ENCODE peak calls at places on chromosome 15, in five cellular contexts. One of them, this sample, is unnamed.

GRCh38 chr15:36371509-36371908 is 207.9 kb upstream of the CDIN1 start:
- DNase-seq in kidney: no peak
- DNase-seq in germinal center: no peak
- DNase-seq in T-cell: no peak
- DNase-seq in body of pancreas: no peak
- DNase-seq in this sample: no peak

GRCh38 chr15:84033793-84034553 is 201.6 kb upstream of the GOLGA6L4 start:
- DNase-seq in kidney: no peak
- DNase-seq in germinal center: no peak
- DNase-seq in T-cell: no peak
- DNase-seq in body of pancreas: no peak
- DNase-seq in this sample: no peak

GRCh38 chr15:86870846-86871245 is 791.2 kb downstream of the AGBL1 start:
- DNase-seq in kidney: no peak
- DNase-seq in germinal center: no peak
- DNase-seq in T-cell: no peak
- DNase-seq in body of pancreas: no peak
- DNase-seq in this sample: no peak

GRCh38 chr15:22808240-22808639 is 21.8 kb downstream of the NIPA1 start:
- DNase-seq in kidney: no peak
- DNase-seq in germinal center: no peak
- DNase-seq in T-cell: no peak
- DNase-seq in body of pancreas: peak
- DNase-seq in this sample: no peak

GRCh38 chr15:96349034-96349932 is 18.8 kb downstream of the NR2F2 start:
- DNase-seq in kidney: no peak
- DNase-seq in germinal center: no peak
- DNase-seq in T-cell: no peak
- DNase-seq in body of pancreas: no peak
- DNase-seq in this sample: no peak

GRCh38 chr15:64688179-64688578 is 87.2 kb downstream of the RBPMS2 start:
- DNase-seq in kidney: no peak
- DNase-seq in germinal center: no peak
- DNase-seq in T-cell: no peak
- DNase-seq in body of pancreas: no peak
- DNase-seq in this sample: peak

GRCh38 chr15:73908030-73908821 is 18.0 kb upstream of the LOXL1 start:
- DNase-seq in kidney: peak
- DNase-seq in germinal center: peak
- DNase-seq in T-cell: peak
- DNase-seq in body of pancreas: peak
- DNase-seq in this sample: peak

GRCh38 chr15:99042909-99043308 is 35.3 kb upstream of the PGPEP1L start:
- DNase-seq in kidney: no peak
- DNase-seq in germinal center: no peak
- DNase-seq in T-cell: no peak
- DNase-seq in body of pancreas: no peak
- DNase-seq in this sample: no peak

GRCh38 chr15:75842722-75843617 is at the start of gene UBE2Q2:
- DNase-seq in kidney: peak
- DNase-seq in germinal center: peak
- DNase-seq in T-cell: peak
- DNase-seq in body of pancreas: peak
- DNase-seq in this sample: peak

GRCh38 chr15:30984542-30984941 is 6.9 kb downstream of the MTMR10 start:
- DNase-seq in kidney: no peak
- DNase-seq in germinal center: no peak
- DNase-seq in T-cell: no peak
- DNase-seq in body of pancreas: no peak
- DNase-seq in this sample: no peak

GRCh38 chr15:72994778-72995177 is 57.5 kb upstream of the NEO1 start:
- DNase-seq in kidney: no peak
- DNase-seq in germinal center: no peak
- DNase-seq in T-cell: no peak
- DNase-seq in body of pancreas: peak
- DNase-seq in this sample: no peak

GRCh38 chr15:42650208-42651066 is 75.0 kb downstream of the STARD9 start:
- DNase-seq in kidney: no peak
- DNase-seq in germinal center: peak
- DNase-seq in T-cell: peak
- DNase-seq in body of pancreas: peak
- DNase-seq in this sample: no peak

GRCh38 chr15:42404461-42405235 is 45.3 kb downstream of the CAPN3 start:
- DNase-seq in kidney: no peak
- DNase-seq in germinal center: no peak
- DNase-seq in T-cell: no peak
- DNase-seq in body of pancreas: no peak
- DNase-seq in this sample: no peak

GRCh38 chr15:79028411-79028964 is 62.1 kb downstream of the RASGRF1 start:
- DNase-seq in kidney: peak
- DNase-seq in germinal center: peak
- DNase-seq in T-cell: no peak
- DNase-seq in body of pancreas: peak
- DNase-seq in this sample: no peak

GRCh38 chr15:55744026-55744655 is 1.2 kb upstream of the PRTG start:
- DNase-seq in kidney: no peak
- DNase-seq in germinal center: no peak
- DNase-seq in T-cell: no peak
- DNase-seq in body of pancreas: no peak
- DNase-seq in this sample: no peak

GRCh38 chr15:51497806-51498205 is 124.8 kb downstream of the DMXL2 start:
- DNase-seq in kidney: no peak
- DNase-seq in germinal center: no peak
- DNase-seq in T-cell: no peak
- DNase-seq in body of pancreas: no peak
- DNase-seq in this sample: no peak

GRCh38 chr15:76994001-76994400 is 925 bp upstream of the PSTPIP1 start:
- DNase-seq in kidney: peak
- DNase-seq in germinal center: no peak
- DNase-seq in T-cell: no peak
- DNase-seq in body of pancreas: no peak
- DNase-seq in this sample: peak

GRCh38 chr15:81273855-81274254 is 50.1 kb downstream of the STARD5 start:
- DNase-seq in kidney: no peak
- DNase-seq in germinal center: no peak
- DNase-seq in T-cell: no peak
- DNase-seq in body of pancreas: no peak
- DNase-seq in this sample: no peak

GRCh38 chr15:61871926-61872522 is 188.2 kb downstream of the VPS13C start:
- DNase-seq in kidney: no peak
- DNase-seq in germinal center: peak
- DNase-seq in T-cell: no peak
- DNase-seq in body of pancreas: no peak
- DNase-seq in this sample: no peak

GRCh38 chr15:74845581-74845980 is 2.6 kb upstream of the ULK3 start:
- DNase-seq in kidney: peak
- DNase-seq in germinal center: no peak
- DNase-seq in T-cell: no peak
- DNase-seq in body of pancreas: no peak
- DNase-seq in this sample: no peak

GRCh38 chr15:90126457-90127435 is 24.5 kb upstream of the IDH2 start:
- DNase-seq in kidney: no peak
- DNase-seq in germinal center: no peak
- DNase-seq in T-cell: no peak
- DNase-seq in body of pancreas: peak
- DNase-seq in this sample: peak

GRCh38 chr15:93029613-93030429 is 59.2 kb downstream of the RGMA start:
- DNase-seq in kidney: peak
- DNase-seq in germinal center: no peak
- DNase-seq in T-cell: no peak
- DNase-seq in body of pancreas: no peak
- DNase-seq in this sample: peak

GRCh38 chr15:55281517-55282227 is 7.9 kb downstream of the RAB27A start:
- DNase-seq in kidney: no peak
- DNase-seq in germinal center: no peak
- DNase-seq in T-cell: no peak
- DNase-seq in body of pancreas: no peak
- DNase-seq in this sample: no peak

GRCh38 chr15:23823508-23823907 is 136.4 kb upstream of the NDN start:
- DNase-seq in kidney: no peak
- DNase-seq in germinal center: no peak
- DNase-seq in T-cell: no peak
- DNase-seq in body of pancreas: no peak
- DNase-seq in this sample: no peak

GRCh38 chr15:90959894-90960293 is 5.2 kb downstream of the RCCD1 start:
- DNase-seq in kidney: no peak
- DNase-seq in germinal center: no peak
- DNase-seq in T-cell: no peak
- DNase-seq in body of pancreas: no peak
- DNase-seq in this sample: no peak

GRCh38 chr15:49135342-49135857 is 20.0 kb downstream of the COPS2 start:
- DNase-seq in kidney: no peak
- DNase-seq in germinal center: no peak
- DNase-seq in T-cell: no peak
- DNase-seq in body of pancreas: no peak
- DNase-seq in this sample: no peak

GRCh38 chr15:99121691-99122410 is 17.0 kb downstream of the SYNM start:
- DNase-seq in kidney: no peak
- DNase-seq in germinal center: no peak
- DNase-seq in T-cell: no peak
- DNase-seq in body of pancreas: no peak
- DNase-seq in this sample: no peak

GRCh38 chr15:86751116-86751515 is 671.4 kb downstream of the AGBL1 start:
- DNase-seq in kidney: no peak
- DNase-seq in germinal center: no peak
- DNase-seq in T-cell: no peak
- DNase-seq in body of pancreas: no peak
- DNase-seq in this sample: no peak

GRCh38 chr15:33852094-33852493 is 116.2 kb upstream of the CHRM5 start:
- DNase-seq in kidney: no peak
- DNase-seq in germinal center: no peak
- DNase-seq in T-cell: no peak
- DNase-seq in body of pancreas: no peak
- DNase-seq in this sample: no peak